ENCODE peak calls at places on chromosomes 11 and 22, in eight cellular contexts. O is NT2/D1; S is Jurkat, Clone E6-1; V is brain microvascular endothelial cell; R is dorsolateral prefrontal cortex; K is colonic mucosa; C is sigmoid colon; F is choroid plexus epithelial cell. J is an unnamed sample.

GRCh38 chr11:128042290-128042751 is 545.0 kb downstream of the ETS1 start:
- DNase-seq in F (peak; percentile 61), S (no peak), K (no peak), O (no peak), V (no peak), C (no peak), R (no peak), J (no peak)

GRCh38 chr22:46444390-46444854 is 93.0 kb downstream of the CELSR1 start:
- DNase-seq in S (no peak), V (no peak), R (no peak), O (no peak), F (no peak), C (no peak), K (peak; percentile 44), J (no peak)

GRCh38 chr11:101860694-101861371 is 54.0 kb upstream of the CEP126 start:
- DNase-seq in C (no peak), V (peak; percentile 61), K (peak; percentile 44), O (peak; percentile 25), R (peak; percentile 9), S (peak; percentile 39), F (peak; percentile 86), J (peak; percentile 78)

GRCh38 chr11:77131560-77131959 is 3.5 kb downstream of the MYO7A start:
- DNase-seq in S (no peak), F (no peak), V (no peak), O (no peak), K (no peak), R (no peak), C (no peak), J (no peak)

GRCh38 chr11:6544921-6545850 is 48.1 kb downstream of the DNHD1 start:
- DNase-seq in O (no peak), K (no peak), F (peak; percentile 31), V (no peak), C (no peak), R (no peak), S (no peak), J (no peak)

GRCh38 chr11:69670158-69670845 is 4.9 kb downstream of the LTO1 start:
- DNase-seq in K (peak; percentile 79), V (peak; percentile 82), S (peak; percentile 36), F (peak; percentile 92), O (peak; percentile 82), C (peak; percentile 92), R (peak; percentile 86), J (peak; percentile 92)

GRCh38 chr11:66854729-66855211 is 2.1 kb upstream of the LRFN4 start:
- DNase-seq in S (no peak), C (peak; percentile 63), F (no peak), R (no peak), O (no peak), K (no peak), V (no peak), J (no peak)

GRCh38 chr11:76578655-76579046 is 91.9 kb downstream of the LRRC32 start:
- DNase-seq in R (no peak), S (no peak), C (no peak), K (no peak), V (peak; percentile 80), F (no peak), O (no peak), J (peak; percentile 47)

GRCh38 chr11:33452806-33453205 is 195.6 kb downstream of the HIPK3 start:
- DNase-seq in V (peak; percentile 89), K (no peak), O (no peak), F (peak; percentile 83), S (no peak), R (no peak), C (no peak), J (peak; percentile 88)

GRCh38 chr22:17835256-17835655 is 61.0 kb upstream of the BID start:
- DNase-seq in F (no peak), V (no peak), R (no peak), O (no peak), K (no peak), S (no peak), C (no peak), J (no peak)

GRCh38 chr11:33525789-33526188 is 174.8 kb downstream of the C11orf91 start:
- DNase-seq in S (no peak), V (no peak), O (no peak), F (no peak), R (no peak), K (no peak), C (no peak), J (no peak)

GRCh38 chr22:42437488-42438292 is 5.5 kb upstream of the NFAM1 start:
- DNase-seq in F (peak; percentile 38), O (peak; percentile 40), C (peak; percentile 87), K (peak; percentile 84), V (peak; percentile 11), S (peak; percentile 68), R (peak; percentile 68), J (peak; percentile 47)

GRCh38 chr22:42434748-42435425 is 2.7 kb upstream of the NFAM1 start:
- DNase-seq in S (no peak), R (no peak), K (no peak), C (no peak), F (no peak), V (no peak), O (no peak), J (no peak)

GRCh38 chr22:42438293-42438650 is 6.1 kb upstream of the NFAM1 start:
- DNase-seq in K (no peak), V (no peak), R (no peak), F (no peak), S (no peak), C (no peak), O (peak; percentile 51), J (no peak)

GRCh38 chr22:42434283-42434682 is 2.1 kb upstream of the NFAM1 start:
- DNase-seq in S (no peak), F (peak; percentile 30), R (no peak), V (no peak), C (peak; percentile 77), O (no peak), K (no peak), J (no peak)

GRCh38 chr22:42436402-42436801 is 4.2 kb upstream of the NFAM1 start:
- DNase-seq in F (no peak), O (no peak), S (no peak), K (no peak), C (no peak), V (no peak), R (no peak), J (no peak)
- H3K4me3 ChIP-seq in F (no peak overlapping the region), O (no peak overlapping the region), S (no peak overlapping the region), K (no peak overlapping the region), C (no peak overlapping the region), V (no peak overlapping the region), R (no peak overlapping the region), J (no peak overlapping the region)

DNA sequence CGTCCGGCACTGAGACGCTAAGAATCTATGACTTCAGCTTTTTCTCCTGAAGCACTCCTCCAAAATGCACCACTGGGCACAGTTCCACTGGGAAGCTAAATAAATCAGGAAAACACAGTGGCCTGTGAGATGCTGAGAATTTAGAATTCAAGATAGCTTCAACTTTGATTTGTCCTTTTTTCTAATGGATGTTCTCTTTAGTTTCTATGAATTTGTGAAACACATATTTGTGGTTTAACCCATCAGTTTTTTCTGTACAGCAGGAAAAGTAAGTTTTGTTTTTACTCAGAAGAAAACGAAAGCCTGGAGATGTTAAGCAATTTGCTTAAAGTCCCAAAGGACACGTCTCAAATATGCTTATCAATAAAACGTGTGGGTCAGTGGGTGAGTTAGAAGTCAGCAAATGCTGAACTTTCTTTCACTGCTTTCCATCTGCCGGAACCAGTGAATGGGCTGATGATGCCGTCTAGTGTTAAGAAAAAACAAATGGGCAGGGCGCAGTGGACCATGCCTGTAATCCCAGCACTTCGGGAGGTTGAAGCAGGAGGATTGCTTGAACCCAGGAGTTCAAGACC is 40.7 kb upstream of the CLMP start:
- DNase-seq in O (no peak), C (peak; percentile 71), K (no peak), S (no peak), V (no peak), R (no peak), F (peak; percentile 90), J (peak; percentile 70)
- H3K4me3 ChIP-seq in O (no peak overlapping the region), C (no peak overlapping the region), K (no peak overlapping the region), S (no peak overlapping the region), V (no peak overlapping the region), R (no peak overlapping the region), F (no peak overlapping the region), J (peak overlapping the region; percentile 17)

GRCh38 chr11:75345455-75346224 is 5.8 kb downstream of the ARRB1 start:
- DNase-seq in V (no peak), R (no peak), O (no peak), S (no peak), K (peak; percentile 32), C (no peak), F (no peak), J (no peak)
- H3K4me3 ChIP-seq in V (no peak overlapping the region), R (no peak overlapping the region), O (no peak overlapping the region), S (no peak overlapping the region), K (no peak overlapping the region), C (no peak overlapping the region), F (no peak overlapping the region), J (no peak overlapping the region)

GRCh38 chr11:2699185-2699530 is 636 bp downstream of the KCNQ1OT1 start:
- DNase-seq in O (no peak), R (no peak), K (peak; percentile 30), C (no peak), F (peak; percentile 19), V (no peak), S (no peak), J (no peak)

GRCh38 chr11:2699531-2700414 is at the start of gene KCNQ1OT1:
- DNase-seq in K (peak; percentile 90), S (peak; percentile 90), O (peak; percentile 63), R (peak; percentile 85), C (peak; percentile 97), F (peak; percentile 93), V (peak; percentile 88), J (peak; percentile 95)

GRCh38 chr11:2698386-2699184 is 1.2 kb downstream of the KCNQ1OT1 start:
- DNase-seq in O (no peak), V (no peak), F (no peak), S (no peak), R (no peak), C (peak; percentile 69), K (no peak), J (no peak)

GRCh38 chr11:2696461-2696860 is 3.3 kb downstream of the KCNQ1OT1 start:
- DNase-seq in F (no peak), S (no peak), K (no peak), V (no peak), O (no peak), R (no peak), C (no peak), J (no peak)

DNA sequence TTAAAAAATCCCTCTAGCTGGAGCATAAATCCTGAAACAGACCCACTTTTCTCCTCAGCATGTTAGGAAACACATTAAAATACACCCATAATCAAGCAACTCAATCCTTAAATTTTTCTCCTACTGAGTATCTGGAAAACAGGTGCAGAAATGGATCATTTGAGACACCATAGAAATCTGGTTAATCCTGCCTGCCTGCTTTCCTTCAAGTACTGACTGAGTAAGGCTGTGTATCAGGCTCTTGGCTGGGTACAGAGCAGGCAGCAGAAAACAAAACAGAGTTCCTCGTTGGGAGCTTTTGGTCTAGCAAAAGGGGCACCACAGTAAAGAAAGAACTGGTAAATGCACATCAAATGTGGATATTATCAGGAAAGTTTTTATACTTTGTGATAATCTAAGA is 1.9 kb downstream of the KCNQ1OT1 start:
- DNase-seq in C (no peak), O (no peak), V (no peak), S (no peak), R (no peak), K (no peak), F (peak; percentile 16), J (no peak)
- H3K4me3 ChIP-seq in C (peak overlapping the region; percentile 60), O (peak overlapping the region; percentile 67), V (peak overlapping the region; percentile 79), S (no peak overlapping the region), R (no peak overlapping the region), K (peak overlapping the region; percentile 62), F (peak overlapping the region; percentile 84), J (peak overlapping the region; percentile 88)